ENCODE peak calls at places on chromosomes 4 and X, in ten cellular contexts. J, L, U, T, E, I, C, R, A and K are unnamed samples.

GRCh38 chrX:78452356-78452755 is 124.9 kb upstream of the CYSLTR1 start:
- DNase-seq in J (no peak), L (no peak), U (no peak), T (no peak), E (no peak), I (no peak), C (no peak), R (no peak), A (no peak), K (no peak)

GRCh38 chr4:6188687-6189305 is 11.6 kb downstream of the JAKMIP1 start:
- DNase-seq in J (no peak), L (no peak), U (no peak), T (no peak), E (no peak), I (no peak), C (no peak), R (no peak), A (no peak), K (no peak)

GRCh38 chr4:78553526-78554060 is 2.0 kb downstream of the ANXA3 start:
- DNase-seq in J (no peak), L (no peak), U (no peak), T (no peak), E (no peak), I (no peak), C (no peak), R (no peak), A (no peak), K (no peak)

GRCh38 chr4:76851375-76851774 is 46.6 kb downstream of the SOWAHB start:
- DNase-seq in J (no peak), L (no peak), U (no peak), T (no peak), E (no peak), I (no peak), C (no peak), R (no peak), A (no peak), K (no peak)

GRCh38 chr4:148216866-148217814 is 225.1 kb downstream of the NR3C2 start:
- DNase-seq in J (no peak), L (no peak), U (no peak), T (no peak), E (peak), I (peak), C (no peak), R (no peak), A (no peak), K (no peak)

GRCh38 chr4:176563591-176563990 is 229.1 kb downstream of the VEGFC start:
- DNase-seq in J (no peak), L (no peak), U (no peak), T (peak), E (no peak), I (no peak), C (peak), R (no peak), A (no peak), K (no peak)

GRCh38 chrX:50920132-50920531 is 9.6 kb downstream of the BMP15 start:
- DNase-seq in J (no peak), L (no peak), U (no peak), T (no peak), E (no peak), I (no peak), C (no peak), R (no peak), A (no peak), K (no peak)

GRCh38 chr4:170198742-170199141 is 109.0 kb upstream of the AADAT start:
- DNase-seq in J (no peak), L (no peak), U (no peak), T (peak), E (no peak), I (no peak), C (no peak), R (no peak), A (no peak), K (no peak)

GRCh38 chrX:39894626-39895025 is 203.1 kb downstream of the BCOR start:
- DNase-seq in J (peak), L (no peak), U (no peak), T (peak), E (no peak), I (no peak), C (no peak), R (no peak), A (no peak), K (no peak)

GRCh38 chr4:74230902-74231499 is 73.1 kb downstream of the MTHFD2L start:
- DNase-seq in J (no peak), L (no peak), U (no peak), T (no peak), E (no peak), I (no peak), C (peak), R (peak), A (no peak), K (peak)

GRCh38 chr4:150411527-150411926 is 170.4 kb upstream of the MAB21L2 start:
- DNase-seq in J (no peak), L (no peak), U (no peak), T (no peak), E (no peak), I (no peak), C (no peak), R (no peak), A (no peak), K (no peak)

GRCh38 chr4:16969696-16970135 is 71.3 kb upstream of the LDB2 start:
- DNase-seq in J (no peak), L (no peak), U (no peak), T (no peak), E (no peak), I (no peak), C (peak), R (no peak), A (no peak), K (no peak)

GRCh38 chr4:39576268-39576667 is 49.0 kb upstream of the UGDH start:
- DNase-seq in J (no peak), L (no peak), U (no peak), T (no peak), E (no peak), I (peak), C (peak), R (peak), A (no peak), K (no peak)

GRCh38 chr4:112840061-112840460 is 203.1 kb downstream of the LARP7 start:
- DNase-seq in J (no peak), L (no peak), U (no peak), T (no peak), E (no peak), I (no peak), C (peak), R (peak), A (no peak), K (peak)

GRCh38 chr4:101711590-101712255 is 78.8 kb upstream of the BANK1 start:
- DNase-seq in J (peak), L (no peak), U (no peak), T (peak), E (no peak), I (no peak), C (no peak), R (no peak), A (no peak), K (no peak)

GRCh38 chrX:8447367-8447766 is 17.3 kb upstream of the VCX3B start:
- DNase-seq in J (no peak), L (no peak), U (no peak), T (no peak), E (no peak), I (no peak), C (no peak), R (no peak), A (no peak), K (no peak)

GRCh38 chrX:77450415-77450814 is 3.2 kb downstream of the FGF16 start:
- DNase-seq in J (no peak), L (no peak), U (no peak), T (no peak), E (no peak), I (no peak), C (no peak), R (no peak), A (no peak), K (no peak)

GRCh38 chrX:134338527-134338926 is 101.5 kb downstream of the CCDC160 start:
- DNase-seq in J (no peak), L (no peak), U (no peak), T (no peak), E (peak), I (no peak), C (no peak), R (no peak), A (no peak), K (no peak)

GRCh38 chr4:32499176-32499575 is 1779.0 kb downstream of the PCDH7 start:
- DNase-seq in J (no peak), L (no peak), U (no peak), T (no peak), E (no peak), I (no peak), C (peak), R (peak), A (no peak), K (peak)

GRCh38 chr4:128707864-128708263 is 101.6 kb upstream of the JADE1 start:
- DNase-seq in J (no peak), L (no peak), U (no peak), T (no peak), E (no peak), I (no peak), C (peak), R (no peak), A (no peak), K (peak)

GRCh38 chr4:79682161-79682560 is 274.1 kb upstream of the GK2 start:
- DNase-seq in J (no peak), L (no peak), U (no peak), T (no peak), E (no peak), I (no peak), C (no peak), R (no peak), A (no peak), K (no peak)

GRCh38 chr4:159227984-159228383 is 125.1 kb downstream of the RAPGEF2 start:
- DNase-seq in J (no peak), L (peak), U (no peak), T (no peak), E (no peak), I (no peak), C (peak), R (peak), A (no peak), K (peak)

GRCh38 chrX:54715621-54716020 is 82.4 kb downstream of the ITIH6 start:
- DNase-seq in J (no peak), L (no peak), U (no peak), T (no peak), E (no peak), I (no peak), C (no peak), R (no peak), A (no peak), K (no peak)

GRCh38 chr4:159829184-159829583 is 726.3 kb downstream of the RAPGEF2 start:
- DNase-seq in J (no peak), L (no peak), U (no peak), T (no peak), E (no peak), I (no peak), C (no peak), R (no peak), A (no peak), K (no peak)

GRCh38 chrX:96389314-96390048 is 295.2 kb upstream of the DIAPH2 start:
- DNase-seq in J (no peak), L (no peak), U (no peak), T (no peak), E (no peak), I (no peak), C (no peak), R (no peak), A (no peak), K (no peak)

GRCh38 chr4:75705198-75705712 is 19.1 kb upstream of the USO1 start:
- DNase-seq in J (no peak), L (peak), U (no peak), T (no peak), E (no peak), I (no peak), C (no peak), R (no peak), A (no peak), K (no peak)

GRCh38 chrX:10157545-10157944 is 770 bp downstream of the CLCN4 start:
- DNase-seq in J (no peak), L (no peak), U (no peak), T (no peak), E (no peak), I (no peak), C (no peak), R (peak), A (no peak), K (no peak)